ENCODE peak calls at places on chromosome 4, in five cellular contexts. S is mammary epithelial cell, P is PC-9, T is H1, J is cardiac muscle cell. A is an unnamed sample.

GRCh38 chr4:82706349-82707000 is 92.1 kb downstream of the SCD5 start:
- DNase-seq in P (no peak), J (peak; percentile 83), T (no peak), S (peak; percentile 67), A (no peak)

GRCh38 chr4:114598191-114599121 is at the start of gene UGT8:
- DNase-seq in J (peak; percentile 22), P (no peak), S (peak; percentile 32), T (peak; percentile 84), A (no peak)

GRCh38 chr4:109816082-109816442 is 500 bp downstream of the GAR1 start:
- DNase-seq in J (no peak), T (no peak), S (peak; percentile 9), P (no peak), A (no peak)

GRCh38 chr4:6953751-6954380 is 44.2 kb downstream of the TBC1D14 start:
- DNase-seq in J (peak; percentile 87), T (peak; percentile 86), S (peak; percentile 92), P (no peak), A (peak; percentile 54)

GRCh38 chr4:129379429-129379828 is 283.5 kb downstream of the C4orf33 start:
- DNase-seq in S (no peak), P (no peak), J (no peak), T (no peak), A (no peak)

GRCh38 chr4:10403633-10404445 is 53.4 kb downstream of the ZNF518B start:
- DNase-seq in S (peak; percentile 45), T (no peak), P (no peak), J (peak; percentile 71), A (no peak)

GRCh38 chr4:182126096-182126495 is 117.1 kb upstream of the TENM3 start:
- DNase-seq in J (no peak), T (no peak), P (no peak), S (peak; percentile 95), A (no peak)

GRCh38 chr4:1602621-1603412 is 81.3 kb downstream of the FAM53A start:
- DNase-seq in J (no peak), S (no peak), T (no peak), P (no peak), A (no peak)

GRCh38 chr4:3219761-3220481 is 29.0 kb upstream of the MSANTD1 start:
- DNase-seq in P (no peak), J (no peak), S (no peak), T (no peak), A (no peak)

GRCh38 chr4:3223346-3223745 is 25.6 kb upstream of the MSANTD1 start:
- DNase-seq in T (no peak), P (no peak), J (no peak), S (no peak), A (no peak)

GRCh38 chr4:3221996-3222395 is 27.0 kb upstream of the MSANTD1 start:
- DNase-seq in T (no peak), P (no peak), J (no peak), S (no peak), A (peak; percentile 60)

GRCh38 chr4:3218824-3219760 is 29.9 kb upstream of the MSANTD1 start:
- DNase-seq in P (no peak), J (no peak), T (no peak), S (no peak), A (no peak)

GRCh38 chr4:3220586-3221494 is 28.1 kb upstream of the MSANTD1 start:
- DNase-seq in T (no peak), S (no peak), P (no peak), J (no peak), A (peak; percentile 75)
- H3K36me3 ChIP-seq in T (peaks cover 59% of the 10 kb centered on the region), S (peaks cover 4% of the 10 kb centered on the region), P (no peaks in the 10 kb centered on the region), J (peaks cover 42% of the 10 kb centered on the region), A (no peaks in the 10 kb centered on the region)

GRCh38 chr4:184794470-184794869 is 31.3 kb downstream of the ACSL1 start:
- DNase-seq in P (no peak), J (no peak), T (no peak), S (no peak), A (no peak)

GRCh38 chr4:184792334-184792733 is 33.4 kb downstream of the ACSL1 start:
- DNase-seq in T (no peak), P (no peak), S (no peak), J (no peak), A (peak; percentile 62)

GRCh38 chr4:184793735-184794355 is 31.9 kb downstream of the ACSL1 start:
- DNase-seq in S (no peak), J (no peak), P (no peak), T (no peak), A (no peak)

GRCh38 chr4:184795214-184795844 is 30.4 kb downstream of the ACSL1 start:
- DNase-seq in J (peak; percentile 17), S (no peak), T (no peak), P (no peak), A (no peak)

GRCh38 chr4:184792950-184793555 is 32.7 kb downstream of the ACSL1 start:
- DNase-seq in T (no peak), S (peak; percentile 96), P (peak; percentile 87), J (peak; percentile 92), A (peak; percentile 86)
- H3K27ac ChIP-seq in T (no peak overlapping the region), S (peak overlapping the region; percentile 14), P (peak overlapping the region; percentile 66), J (peak overlapping the region; percentile 64), A (peak overlapping the region; percentile 99)

GRCh38 chr4:139761461-139761860 is 95.8 kb downstream of the MGST2 start:
- DNase-seq in P (no peak), J (no peak), S (peak; percentile 34), T (no peak), A (no peak)
- TF ChIP-seq CTCF in P (no peak), J (peak; percentile 26), S (peak; percentile 53), T (peak; percentile 67), A (peak; percentile 30)

GRCh38 chr4:103108547-103108946 is 8.9 kb upstream of the BDH2 start:
- DNase-seq in P (no peak), T (no peak), J (no peak), S (no peak), A (no peak)
- H3K36me3 ChIP-seq in P (peaks cover 5% of the 10 kb centered on the region), T (peaks cover 36% of the 10 kb centered on the region), J (peaks cover 7% of the 10 kb centered on the region), S (peaks cover 21% of the 10 kb centered on the region), A (no peaks in the 10 kb centered on the region)

GRCh38 chr4:119721878-119722277 is 93.3 kb upstream of the PDE5A start:
- DNase-seq in J (no peak), P (no peak), T (no peak), S (peak; percentile 41), A (no peak)
- H3K27ac ChIP-seq in J (no peak overlapping the region), P (no peak overlapping the region), T (no peak overlapping the region), S (no peak overlapping the region), A (no peak overlapping the region)

DNA sequence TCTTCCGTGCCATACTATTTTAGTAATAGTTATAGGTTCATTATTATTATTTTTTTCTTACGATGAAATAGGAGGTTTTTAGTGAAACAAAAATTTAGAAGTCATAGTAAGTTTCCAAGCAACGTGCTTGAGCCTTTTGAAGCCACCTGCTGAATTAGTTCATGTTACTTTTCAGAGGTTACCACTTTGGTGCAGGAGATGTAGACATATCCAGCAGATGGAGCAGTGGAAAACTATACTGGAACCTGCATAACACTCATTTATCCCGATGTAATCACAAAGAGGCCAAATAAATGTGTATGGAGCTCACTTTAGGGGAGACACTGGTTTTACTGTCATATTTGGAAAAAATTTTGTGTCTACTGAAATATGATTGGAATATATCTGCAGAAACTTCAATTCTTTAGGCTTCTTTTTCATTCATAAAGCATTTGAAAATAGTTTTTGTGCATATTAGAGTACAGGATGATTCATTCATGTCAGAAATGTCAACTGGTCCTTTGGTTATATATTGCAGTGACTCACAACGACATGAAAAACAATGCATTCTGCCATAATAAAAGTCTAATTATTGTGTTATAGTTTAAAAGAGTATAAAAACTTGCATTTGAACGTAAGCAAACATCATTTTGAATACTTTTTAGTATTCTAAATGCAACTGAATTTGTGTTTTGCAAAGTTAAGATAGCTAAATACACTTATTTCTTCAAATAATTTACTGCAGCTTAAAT is 2182.9 kb upstream of the TENM3 start:
- DNase-seq in S (no peak), P (no peak), J (peak; percentile 1), T (no peak), A (no peak)
- TF ChIP-seq CTCF in S (peak; percentile 29), P (no peak), J (no peak), T (no peak), A (no peak)

GRCh38 chr4:145130130-145130529 is 32.0 kb downstream of the ABCE1 start:
- DNase-seq in T (no peak), P (no peak), S (no peak), J (no peak), A (no peak)

GRCh38 chr4:145130788-145131398 is 32.8 kb downstream of the ABCE1 start:
- DNase-seq in P (no peak), S (peak; percentile 43), T (no peak), J (peak; percentile 77), A (no peak)

GRCh38 chr4:145125396-145125795 is 27.3 kb downstream of the ABCE1 start:
- DNase-seq in P (no peak), T (no peak), J (no peak), S (no peak), A (no peak)
- H3K36me3 ChIP-seq in P (peaks cover 20% of the 10 kb centered on the region), T (peaks cover 84% of the 10 kb centered on the region), J (peaks cover 80% of the 10 kb centered on the region), S (peaks cover 67% of the 10 kb centered on the region), A (peaks cover 98% of the 10 kb centered on the region)

GRCh38 chr4:8470451-8471024 is 30.0 kb downstream of the TRMT44 start:
- DNase-seq in S (no peak), P (no peak), T (no peak), J (no peak), A (no peak)

GRCh38 chr4:8471211-8471875 is 30.8 kb downstream of the TRMT44 start:
- DNase-seq in S (no peak), J (no peak), T (no peak), P (no peak), A (no peak)

GRCh38 chr4:8472689-8473197 is 32.2 kb downstream of the TRMT44 start:
- DNase-seq in T (no peak), J (peak; percentile 97), P (peak; percentile 78), S (no peak), A (no peak)

GRCh38 chr4:8473198-8473919 is 32.8 kb downstream of the TRMT44 start:
- DNase-seq in J (no peak), T (no peak), S (no peak), P (no peak), A (no peak)

GRCh38 chr4:8472166-8472688 is 31.6 kb downstream of the TRMT44 start:
- DNase-seq in J (no peak), S (no peak), P (no peak), T (no peak), A (no peak)
- H3K27ac ChIP-seq in J (peak overlapping the region; percentile 33), S (no peak overlapping the region), P (peak overlapping the region; percentile 58), T (no peak overlapping the region), A (no peak overlapping the region)

GRCh38 chr4:174539571-174539970 is 17.3 kb upstream of the HPGD start:
- DNase-seq in T (no peak), J (no peak), P (no peak), S (no peak), A (no peak)
- TF ChIP-seq CTCF in T (no peak), J (no peak), P (no peak), S (no peak), A (no peak)

DNA sequence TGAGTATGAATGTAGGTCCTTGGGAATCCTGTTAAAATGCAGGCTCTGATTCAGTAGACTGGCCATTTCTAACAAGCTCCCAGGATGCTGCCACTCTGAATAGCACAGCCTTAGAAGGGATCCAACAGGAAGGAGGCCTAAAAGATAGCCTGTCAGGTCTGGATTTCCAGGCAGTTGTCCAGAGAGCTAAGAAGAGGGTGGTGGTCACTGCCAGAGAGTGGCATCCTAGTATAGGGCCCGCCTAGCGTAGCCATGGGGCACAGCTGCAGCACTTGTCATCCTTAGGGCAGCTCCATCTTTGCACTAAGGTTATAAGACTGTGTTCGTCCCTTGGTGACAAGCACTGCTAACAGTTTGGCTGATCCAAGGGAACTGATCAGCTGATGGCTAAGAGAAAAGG is 20.5 kb upstream of the NUP54 start:
- DNase-seq in S (no peak), J (no peak), P (no peak), T (no peak), A (no peak)
- H3K36me3 ChIP-seq in S (peaks cover 9% of the 10 kb centered on the region), J (peaks cover 35% of the 10 kb centered on the region), P (no peaks in the 10 kb centered on the region), T (peaks cover 24% of the 10 kb centered on the region), A (no peaks in the 10 kb centered on the region)

A was measured in gastrocnemius medialis.